ENCODE peak calls at places on chromosomes 11 and 22, in five cellular contexts. S is body of pancreas, D is endothelial cell of umbilical vein, M is cardiac fibroblast, G is AG04449. O is an unnamed sample.

GRCh38 chr11:123235117-123235686 is 40.2 kb upstream of the CLMP start:
- DNase-seq in S (peak), D (peak), M (peak), G (no peak), O (no peak)

GRCh38 chr11:35006389-35007128 is 90.1 kb downstream of the PDHX start:
- DNase-seq in S (no peak), D (no peak), M (no peak), G (no peak), O (no peak)

GRCh38 chr22:44574057-44574456 is 76.0 kb upstream of the RTL6 start:
- DNase-seq in S (peak), D (peak), M (peak), G (peak), O (peak)

GRCh38 chr11:128406365-128406706 is 181.0 kb downstream of the ETS1 start:
- DNase-seq in S (no peak), D (no peak), M (no peak), G (no peak), O (no peak)

GRCh38 chr11:67311051-67311555 is 7.8 kb downstream of the SSH3 start:
- DNase-seq in S (no peak), D (no peak), M (no peak), G (no peak), O (no peak)

GRCh38 chr11:114271316-114271715 is 24.9 kb upstream of the NNMT start:
- DNase-seq in S (no peak), D (no peak), M (no peak), G (no peak), O (no peak)

GRCh38 chr11:99325807-99326206 is 305.1 kb downstream of the CNTN5 start:
- DNase-seq in S (no peak), D (no peak), M (peak), G (peak), O (no peak)

GRCh38 chr22:42066133-42066761 is 4.4 kb downstream of the NAGA start:
- DNase-seq in S (no peak), D (no peak), M (no peak), G (no peak), O (no peak)

GRCh38 chr11:116539211-116539610 is 233.6 kb downstream of the BUD13 start:
- DNase-seq in S (no peak), D (no peak), M (no peak), G (no peak), O (no peak)

GRCh38 chr11:84381666-84382065 is 1095.5 kb upstream of the CCDC90B start:
- DNase-seq in S (no peak), D (no peak), M (no peak), G (no peak), O (no peak)

GRCh38 chr11:65169164-65169641 is 830 bp upstream of the SPDYC start:
- DNase-seq in S (no peak), D (peak), M (peak), G (no peak), O (no peak)

GRCh38 chr11:12884751-12885318 is 124.3 kb upstream of the RASSF10 start:
- DNase-seq in S (no peak), D (no peak), M (no peak), G (no peak), O (no peak)

DNA sequence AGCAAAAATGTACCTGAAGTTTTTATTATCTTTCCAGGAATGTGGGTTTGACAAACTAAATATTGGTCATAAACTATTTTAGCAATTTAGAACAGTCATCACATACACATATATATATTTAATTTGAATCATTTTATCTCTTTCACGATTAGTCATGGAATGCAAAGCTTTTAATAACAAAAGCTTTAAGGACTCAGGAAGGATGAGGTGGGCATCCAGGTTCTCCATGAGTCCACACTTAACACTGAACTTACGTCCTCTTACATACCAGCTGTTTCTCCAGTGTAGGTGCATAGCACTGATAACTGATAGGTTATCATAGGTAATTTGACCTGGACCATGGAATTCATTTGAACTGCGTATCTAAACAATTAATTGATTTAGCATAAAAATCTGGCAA is 28.1 kb upstream of the GNAZ start:
- DNase-seq in S (no peak), D (no peak), M (no peak), G (no peak), O (no peak)
- TF ChIP-seq CTCF in S (no peak), D (no peak), M (no peak), G (no peak), O (no peak)

GRCh38 chr11:4493480-4493818 is 11.0 kb downstream of the OR52K1 start:
- DNase-seq in S (no peak), D (no peak), M (no peak), G (no peak), O (no peak)
- TF ChIP-seq CTCF in S (no peak), D (no peak), M (no peak), G (no peak), O (no peak)

DNA sequence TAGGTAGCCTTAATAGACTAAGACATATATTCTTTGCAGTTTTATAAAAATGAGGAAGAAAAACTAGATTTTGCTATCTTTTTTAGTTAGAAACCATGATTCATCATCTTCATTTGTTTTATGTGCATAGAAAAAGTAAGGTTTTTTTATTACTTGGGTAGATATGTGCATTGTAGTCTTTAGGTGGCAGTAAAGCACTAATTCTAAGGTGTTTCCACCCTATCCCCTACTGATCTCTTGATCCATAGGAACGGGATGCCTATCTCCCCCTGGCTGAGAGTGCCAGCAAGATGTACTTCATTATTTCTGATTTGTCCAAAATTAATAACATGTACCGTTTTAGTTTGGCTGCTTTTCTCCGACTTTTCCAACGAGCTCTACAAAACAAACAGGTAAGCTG is 148.1 kb downstream of the DYNC2H1 start:
- DNase-seq in S (no peak), D (peak), M (peak), G (no peak), O (no peak)
- TF ChIP-seq CTCF in S (no peak), D (peak), M (peak), G (peak), O (peak)

DNA sequence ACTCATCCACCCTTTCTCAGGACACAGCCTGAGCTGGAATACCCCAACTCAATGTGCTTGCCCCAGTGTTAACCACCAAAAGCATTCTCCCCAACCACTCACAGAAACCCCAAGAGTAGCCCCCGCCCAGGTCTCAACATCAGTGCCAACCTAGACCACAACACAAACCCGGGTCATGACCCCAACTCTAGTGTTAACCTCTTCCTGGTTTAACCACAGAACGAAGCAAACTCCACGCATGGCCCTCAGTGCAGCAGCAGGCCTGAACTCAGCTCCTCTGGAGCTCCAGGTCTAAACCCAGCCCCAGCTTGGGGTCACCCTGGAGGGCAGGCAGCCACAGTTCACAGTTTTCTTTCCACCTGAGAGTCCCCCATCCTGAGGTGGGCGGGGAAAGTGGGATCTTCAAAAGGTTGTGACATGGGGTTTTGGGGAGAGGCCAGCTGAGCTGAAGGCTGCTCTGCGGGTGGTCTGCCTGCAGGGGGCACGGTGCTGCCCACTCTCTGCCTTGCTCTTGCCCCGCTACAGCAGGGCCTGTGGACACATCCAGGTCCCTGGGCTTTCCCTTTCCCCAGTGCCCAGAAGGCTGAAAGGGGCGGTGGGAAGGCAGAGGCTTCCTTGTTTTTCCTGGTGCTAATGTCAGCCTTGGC is 37.9 kb downstream of the NECTIN1 start:
- DNase-seq in S (no peak), D (no peak), M (no peak), G (no peak), O (no peak)
- TF ChIP-seq CTCF in S (no peak), D (peak), M (no peak), G (no peak), O (no peak)

GRCh38 chr11:19979519-19979845 is 180.8 kb downstream of the DBX1 start:
- DNase-seq in S (no peak), D (no peak), M (no peak), G (no peak), O (no peak)

GRCh38 chr11:19976281-19976941 is 183.9 kb downstream of the DBX1 start:
- DNase-seq in S (no peak), D (no peak), M (no peak), G (no peak), O (no peak)

GRCh38 chr11:19975414-19975990 is 184.8 kb downstream of the DBX1 start:
- DNase-seq in S (no peak), D (no peak), M (no peak), G (no peak), O (no peak)

GRCh38 chr11:19978668-19979518 is 181.4 kb downstream of the DBX1 start:
- DNase-seq in S (peak), D (peak), M (peak), G (peak), O (peak)

DNA sequence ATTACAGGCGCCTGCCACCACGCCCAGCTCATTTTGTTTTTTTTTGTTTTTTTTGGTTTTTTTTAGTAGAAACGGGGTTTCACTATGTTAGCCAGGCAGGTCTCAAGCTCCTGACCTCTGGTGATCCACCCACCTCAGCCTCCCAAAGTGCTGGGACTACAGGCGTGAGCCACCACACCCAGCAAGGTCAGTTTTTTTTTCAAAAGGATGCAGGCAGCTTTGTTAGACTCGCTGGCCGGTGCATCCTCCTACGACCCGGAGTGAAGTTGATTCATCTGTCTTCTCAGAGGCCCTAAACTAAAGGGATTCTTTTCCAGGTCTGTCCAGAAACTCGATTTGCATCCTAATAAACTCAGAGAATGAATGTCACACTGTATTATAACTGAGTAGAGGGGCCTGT is 182.3 kb downstream of the DBX1 start:
- DNase-seq in S (no peak), D (no peak), M (no peak), G (no peak), O (no peak)
- TF ChIP-seq CTCF in S (no peak), D (no peak), M (no peak), G (no peak), O (no peak)

DNA sequence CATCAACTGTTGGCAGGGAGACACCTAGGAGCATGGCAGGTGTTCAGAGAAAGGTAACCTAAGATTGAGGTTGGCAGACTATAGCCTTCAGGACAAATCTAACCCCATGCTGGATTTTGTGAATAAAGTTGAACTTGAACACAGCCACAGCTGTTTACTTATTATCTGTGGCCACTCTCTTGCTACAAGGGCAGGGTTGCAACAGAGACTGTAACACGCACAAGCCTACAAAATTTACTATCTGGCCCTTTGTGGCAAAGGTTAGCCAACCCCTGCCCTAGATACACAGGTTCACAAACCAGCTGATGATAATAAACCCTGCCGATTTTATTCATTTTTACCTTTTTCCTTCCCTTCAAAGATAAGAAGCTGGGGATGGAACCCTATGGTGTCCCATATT is 2.5 kb downstream of the THYN1 start:
- DNase-seq in S (no peak), D (no peak), M (no peak), G (no peak), O (no peak)
- TF ChIP-seq CTCF in S (no peak), D (no peak), M (no peak), G (no peak), O (no peak)

DNA sequence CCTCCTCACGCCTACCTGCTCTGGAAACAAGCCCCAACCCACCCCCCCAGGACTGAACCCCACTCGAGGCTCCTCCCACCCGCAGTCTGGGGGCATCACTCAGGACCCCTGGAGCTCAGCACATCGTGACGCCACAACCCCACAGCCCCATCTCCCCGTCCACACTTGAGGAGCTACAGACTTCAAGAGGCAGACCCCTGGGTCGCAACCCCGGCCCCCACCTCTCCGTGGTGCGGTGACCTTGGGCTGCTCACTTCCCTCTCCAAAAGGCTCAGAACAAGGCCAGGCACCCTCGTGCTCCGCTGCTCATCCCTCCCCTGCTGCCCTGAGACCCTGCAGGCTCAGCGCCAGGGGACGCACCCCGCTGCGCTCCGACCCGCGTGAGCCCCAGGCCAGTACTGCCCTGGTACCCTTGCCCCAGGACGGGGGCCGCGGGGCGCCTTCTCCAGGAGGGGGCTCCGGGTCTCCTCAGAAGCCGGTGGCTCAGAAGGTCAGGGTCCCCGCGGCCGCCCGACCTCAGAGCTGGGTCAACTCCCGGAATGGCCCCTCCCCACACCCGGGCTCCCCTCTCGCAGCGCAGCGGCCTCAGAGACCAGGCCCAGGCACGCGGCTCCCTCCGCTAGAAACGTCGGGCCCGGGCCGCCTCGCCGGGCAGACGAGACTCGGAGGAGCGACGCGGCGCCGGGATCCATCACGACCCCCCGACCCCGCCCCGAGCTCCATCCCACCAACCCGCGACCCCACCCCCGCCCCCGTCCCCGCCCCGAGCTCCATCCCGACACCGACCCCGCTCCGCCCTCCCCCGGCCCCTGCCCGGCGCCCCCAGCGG is 614 bp downstream of the GATD1 start:
- DNase-seq in S (peak), D (peak), M (no peak), G (no peak), O (no peak)
- TF ChIP-seq CTCF in S (no peak), D (no peak), M (no peak), G (no peak), O (no peak)